ENCODE peak calls at places on chromosomes 5 and 9, in nine cellular contexts. H, X, U, W, V, J, O, D and P are unnamed samples.

GRCh38 chr5:142007237-142007544 is 5.6 kb downstream of the GNPDA1 start:
- DNase-seq in J (no peak), O (no peak), U (no peak), H (no peak), D (no peak), V (no peak), W (no peak), X (no peak), P (no peak)

GRCh38 chr5:135980650-135981049 is 25.9 kb upstream of the LECT2 start:
- DNase-seq in D (peak; percentile 29), V (peak; percentile 60), U (no peak), W (no peak), X (no peak), H (no peak), J (no peak), O (no peak), P (no peak)

GRCh38 chr5:134851307-134851923 is 5.6 kb downstream of the C5orf24 start:
- DNase-seq in X (no peak), D (peak; percentile 64), H (no peak), W (peak; percentile 57), O (no peak), U (peak; percentile 61), J (peak; percentile 56), V (peak; percentile 44), P (no peak)

GRCh38 chr5:139660105-139660915 is 12.2 kb downstream of the CXXC5 start:
- DNase-seq in X (peak; percentile 91), H (no peak), D (peak; percentile 55), O (peak; percentile 85), U (no peak), V (no peak), J (peak; percentile 82), W (peak; percentile 68), P (no peak)

GRCh38 chr9:27078685-27079084 is 30.3 kb upstream of the TEK start:
- DNase-seq in J (no peak), X (no peak), W (no peak), H (no peak), O (no peak), D (no peak), U (no peak), V (no peak), P (no peak)

GRCh38 chr5:150043657-150044333 is 42.6 kb downstream of the CSF1R start:
- DNase-seq in J (no peak), H (no peak), O (no peak), X (no peak), U (no peak), W (no peak), D (no peak), V (no peak), P (no peak)

GRCh38 chr5:140513124-140513523 is 34.3 kb upstream of the EIF4EBP3 start:
- DNase-seq in O (no peak), H (no peak), D (no peak), U (no peak), J (no peak), X (no peak), W (no peak), V (no peak), P (no peak)

GRCh38 chr9:82538634-82539033 is 524.3 kb downstream of the RASEF start:
- DNase-seq in D (no peak), W (no peak), J (no peak), V (no peak), H (no peak), X (no peak), O (no peak), U (no peak), P (no peak)

GRCh38 chr9:87682085-87682484 is 43.8 kb upstream of the CTSL start:
- DNase-seq in O (no peak), U (no peak), J (no peak), V (no peak), W (no peak), D (no peak), X (no peak), H (no peak), P (no peak)

GRCh38 chr5:140239939-140240700 is 62.8 kb downstream of the PFDN1 start:
- DNase-seq in U (peak; percentile 61), W (peak; percentile 76), J (peak; percentile 69), V (peak; percentile 65), X (peak; percentile 65), D (peak; percentile 57), O (peak; percentile 64), H (no peak), P (no peak)

GRCh38 chr9:95307538-95307937 is 10.0 kb downstream of the FANCC start:
- DNase-seq in W (no peak), H (no peak), U (no peak), V (no peak), D (peak; percentile 17), J (no peak), X (no peak), O (no peak), P (no peak)

GRCh38 chr5:122490718-122491117 is 178.7 kb downstream of the SNCAIP start:
- DNase-seq in H (no peak), J (no peak), U (no peak), O (no peak), V (no peak), W (no peak), D (no peak), X (no peak), P (no peak)

GRCh38 chr5:170748986-170749385 is 34.5 kb upstream of the GABRP start:
- DNase-seq in D (no peak), U (no peak), O (no peak), J (no peak), X (no peak), V (no peak), W (no peak), H (no peak), P (no peak)

GRCh38 chr5:16922430-16922829 is 13.7 kb downstream of the MYO10 start:
- DNase-seq in H (no peak), W (no peak), X (no peak), O (no peak), J (no peak), U (no peak), D (no peak), V (no peak), P (no peak)

GRCh38 chr5:54993318-54993717 is 7.9 kb upstream of the ESM1 start:
- DNase-seq in W (no peak), X (no peak), D (peak; percentile 33), H (no peak), U (no peak), V (no peak), J (peak; percentile 33), O (no peak), P (no peak)

GRCh38 chr5:14449052-14449661 is 132.4 kb upstream of the OTULINL start:
- DNase-seq in D (peak; percentile 97), O (peak; percentile 45), J (peak; percentile 64), H (peak; percentile 48), X (no peak), W (no peak), V (peak; percentile 72), U (peak; percentile 98), P (peak; percentile 91)
- H3K4me3 ChIP-seq in D (peak overlapping the region; percentile 23), O (peak overlapping the region; percentile 1), J (no peak overlapping the region), H (no peak overlapping the region), X (no peak overlapping the region), W (no peak overlapping the region), V (no peak overlapping the region), U (no peak overlapping the region), P (no peak overlapping the region)

GRCh38 chr5:160390787-160391696 is 8.8 kb downstream of the FAM200C start:
- DNase-seq in W (peak; percentile 32), J (peak; percentile 53), O (no peak), V (peak; percentile 50), H (no peak), X (no peak), D (peak; percentile 43), U (no peak), P (no peak)
- TF ChIP-seq CTCF in W (peak; percentile 75), J (peak; percentile 78), O (peak; percentile 49), V (no peak), H (peak; percentile 56), X (peak; percentile 29), D (peak; percentile 61), U (peak; percentile 36), P (peak; percentile 43)

GRCh38 chr5:14155075-14155474 is 11.9 kb downstream of the TRIO start:
- DNase-seq in O (no peak), D (no peak), V (no peak), W (no peak), U (no peak), X (no peak), J (no peak), H (no peak), P (no peak)

GRCh38 chr5:14158890-14159666 is 15.9 kb downstream of the TRIO start:
- DNase-seq in U (no peak), J (no peak), O (no peak), D (no peak), X (no peak), W (no peak), H (no peak), V (no peak), P (no peak)

GRCh38 chr5:14155730-14156129 is 12.6 kb downstream of the TRIO start:
- DNase-seq in U (no peak), X (no peak), D (no peak), W (no peak), O (no peak), V (no peak), J (no peak), H (no peak), P (no peak)

GRCh38 chr5:14157494-14157782 is 14.3 kb downstream of the TRIO start:
- DNase-seq in U (no peak), V (no peak), W (no peak), O (no peak), H (no peak), X (no peak), J (no peak), D (no peak), P (no peak)

DNA sequence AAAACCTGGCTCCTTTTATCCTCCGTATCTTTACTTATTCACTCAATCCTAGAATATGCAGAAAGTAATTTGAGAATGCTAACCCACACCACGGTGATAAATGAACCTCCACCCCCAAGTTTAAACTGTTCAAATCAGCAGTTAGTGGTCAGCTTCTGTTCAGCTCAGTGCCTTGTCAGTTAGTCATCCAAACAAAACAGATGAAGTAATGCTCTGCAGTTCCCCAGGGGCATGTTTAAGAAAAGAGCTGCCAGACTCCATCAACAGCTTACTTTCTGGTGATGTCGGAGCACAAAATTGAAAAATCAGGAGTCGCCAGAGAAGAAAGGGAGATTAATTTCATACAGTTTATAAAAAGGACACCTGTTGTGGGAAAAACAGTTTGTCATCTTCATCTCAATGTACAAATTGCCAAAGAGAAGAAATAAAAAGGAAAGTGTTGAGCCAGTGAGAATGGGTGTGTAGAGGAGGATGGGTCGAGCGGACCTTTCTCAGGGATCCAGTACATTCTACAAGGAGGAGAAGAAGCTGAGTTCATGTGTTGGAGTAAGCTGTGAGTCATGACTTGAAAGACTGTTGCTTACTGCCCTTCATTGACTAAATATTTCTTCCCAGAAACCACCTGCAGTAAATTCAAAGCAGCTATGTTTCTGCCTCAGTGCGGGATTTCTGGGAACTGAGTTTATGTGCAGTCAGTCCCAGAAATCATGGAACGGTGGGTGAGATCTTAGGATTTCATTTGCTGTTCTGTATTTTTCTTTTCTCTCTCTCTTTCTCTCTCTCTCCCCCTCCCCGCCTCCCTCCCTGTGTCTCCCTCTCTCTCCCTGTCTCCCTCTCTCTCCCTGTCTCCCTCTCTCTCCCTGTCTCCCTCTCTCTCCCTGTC is 13.7 kb downstream of the TRIO start:
- DNase-seq in V (peak; percentile 99), H (peak; percentile 96), U (peak; percentile 97), W (peak; percentile 77), D (peak; percentile 96), O (no peak), X (no peak), J (peak; percentile 98), P (peak; percentile 90)
- H3K4me3 ChIP-seq in V (peak overlapping the region; percentile 47), H (peak overlapping the region; percentile 47), U (peak overlapping the region; percentile 31), W (peak overlapping the region; percentile 30), D (peak overlapping the region; percentile 46), O (peak overlapping the region; percentile 47), X (no peak overlapping the region), J (peak overlapping the region; percentile 63), P (peak overlapping the region; percentile 24)

GRCh38 chr5:103587185-103587748 is 24.7 kb upstream of the NUDT12 start:
- DNase-seq in J (peak; percentile 80), V (peak; percentile 64), W (peak; percentile 20), X (no peak), U (no peak), D (peak; percentile 20), H (no peak), O (no peak), P (no peak)

GRCh38 chr5:103589416-103590175 is 27.0 kb upstream of the NUDT12 start:
- DNase-seq in H (no peak), X (no peak), D (no peak), O (no peak), J (no peak), U (peak; percentile 33), W (no peak), V (peak; percentile 23), P (no peak)
- TF ChIP-seq CTCF in H (no peak), X (no peak), D (no peak), O (no peak), J (no peak), U (no peak), W (no peak), V (no peak), P (no peak)